ENCODE peak calls at places on chromosome 17, in five cellular contexts. K is iPS DF 6.9, D is thoracic aorta, H is tibial artery, U is neural progenitor cell. N is an unnamed sample.

GRCh38 chr17:30237296-30238002 is 2.0 kb upstream of the SLC6A4 start:
- DNase-seq in D (no peak), K (no peak), U (peak), H (no peak), N (no peak)

GRCh38 chr17:42050360-42051012 is at the start of gene C17orf113:
- DNase-seq in K (no peak), U (peak), H (peak), D (no peak), N (peak)

GRCh38 chr17:28533091-28533670 is 19.2 kb downstream of the UNC119 start:
- DNase-seq in D (no peak), K (no peak), H (no peak), U (no peak), N (no peak)

GRCh38 chr17:43772877-43773648 is 5.7 kb downstream of the DUSP3 start:
- DNase-seq in K (no peak), H (peak), D (peak), U (no peak), N (no peak)

GRCh38 chr17:81961087-81961514 is at the start of gene NOTUM:
- DNase-seq in U (peak), D (no peak), K (no peak), H (no peak), N (peak)

GRCh38 chr17:76250141-76250540 is 9.8 kb upstream of the RNF157 start:
- DNase-seq in K (no peak), D (no peak), H (no peak), U (no peak), N (no peak)

GRCh38 chr17:11330871-11331270 is 89.9 kb downstream of the SHISA6 start:
- DNase-seq in D (no peak), H (no peak), K (peak), U (peak), N (no peak)

GRCh38 chr17:67492824-67493490 is 115.9 kb downstream of the PITPNC1 start:
- DNase-seq in D (no peak), U (no peak), H (no peak), K (no peak), N (no peak)

GRCh38 chr17:28130455-28130854 is 88.0 kb downstream of the NLK start:
- DNase-seq in D (no peak), K (no peak), H (no peak), U (no peak), N (no peak)

GRCh38 chr17:64240741-64241347 is 22.2 kb downstream of the TEX2 start:
- DNase-seq in D (no peak), H (peak), U (peak), K (no peak), N (no peak)

GRCh38 chr17:51260960-51261958 is 913 bp downstream of the UTP18 start:
- DNase-seq in H (peak), U (peak), D (no peak), K (no peak), N (peak)

GRCh38 chr17:82619641-82620040 is 28.6 kb downstream of the WDR45B start:
- DNase-seq in U (no peak), D (no peak), K (no peak), H (no peak), N (no peak)

GRCh38 chr17:41593306-41594095 is 6.8 kb upstream of the KRT14 start:
- DNase-seq in U (no peak), K (no peak), H (no peak), D (no peak), N (no peak)

GRCh38 chr17:30000001-30000754 is 58.7 kb downstream of the EFCAB5 start:
- DNase-seq in D (no peak), U (no peak), H (no peak), K (no peak), N (no peak)

GRCh38 chr17:77842148-77842905 is 116.2 kb upstream of the TNRC6C start:
- DNase-seq in U (no peak), H (no peak), K (no peak), D (no peak), N (no peak)

GRCh38 chr17:20281860-20282259 is 185.5 kb downstream of the LGALS9B start:
- DNase-seq in U (no peak), D (no peak), H (peak), K (no peak), N (no peak)

GRCh38 chr17:28714281-28714680 is 2.6 kb upstream of the PROCA1 start:
- DNase-seq in K (no peak), D (no peak), U (no peak), H (no peak), N (no peak)

GRCh38 chr17:66996926-66997325 is 32.4 kb downstream of the CACNG4 start:
- DNase-seq in D (no peak), K (no peak), U (no peak), H (no peak), N (no peak)

GRCh38 chr17:81959362-81960129 is 1.4 kb downstream of the NOTUM start:
- DNase-seq in K (no peak), H (peak), D (no peak), U (peak), N (peak)

GRCh38 chr17:43780135-43780534 is at the start of gene CFAP97D1:
- DNase-seq in U (no peak), D (no peak), H (no peak), K (no peak), N (no peak)

GRCh38 chr17:71423871-71424546 is 696.8 kb upstream of the SOX9 start:
- DNase-seq in H (no peak), K (peak), D (no peak), U (no peak), N (no peak)

GRCh38 chr17:43033947-43034622 is 9.1 kb downstream of the RND2 start:
- DNase-seq in U (peak), K (no peak), H (no peak), D (no peak), N (peak)

GRCh38 chr17:48153711-48154642 is 46.4 kb downstream of the SNX11 start:
- DNase-seq in K (no peak), H (no peak), D (no peak), U (peak), N (peak)

GRCh38 chr17:3594056-3594810 is 15.0 kb downstream of the TRPV1 start:
- DNase-seq in K (no peak), D (no peak), H (no peak), U (no peak), N (no peak)

GRCh38 chr17:81418710-81419332 is 23.6 kb downstream of the BAHCC1 start:
- DNase-seq in K (no peak), U (no peak), H (no peak), D (no peak), N (no peak)

GRCh38 chr17:40617678-40618240 is 29.9 kb downstream of the SMARCE1 start:
- DNase-seq in D (no peak), H (peak), K (no peak), U (peak), N (no peak)

GRCh38 chr17:31444026-31444425 is 52.6 kb downstream of the RAB11FIP4 start:
- DNase-seq in H (no peak), D (no peak), K (no peak), U (no peak), N (no peak)

GRCh38 chr17:46989637-46990431 is 10.8 kb upstream of the RPRML start:
- DNase-seq in H (no peak), D (no peak), K (no peak), U (no peak), N (no peak)

GRCh38 chr17:62792122-62792800 is 15.9 kb downstream of the MARCHF10 start:
- DNase-seq in K (no peak), D (no peak), H (no peak), U (no peak), N (no peak)

DNA sequence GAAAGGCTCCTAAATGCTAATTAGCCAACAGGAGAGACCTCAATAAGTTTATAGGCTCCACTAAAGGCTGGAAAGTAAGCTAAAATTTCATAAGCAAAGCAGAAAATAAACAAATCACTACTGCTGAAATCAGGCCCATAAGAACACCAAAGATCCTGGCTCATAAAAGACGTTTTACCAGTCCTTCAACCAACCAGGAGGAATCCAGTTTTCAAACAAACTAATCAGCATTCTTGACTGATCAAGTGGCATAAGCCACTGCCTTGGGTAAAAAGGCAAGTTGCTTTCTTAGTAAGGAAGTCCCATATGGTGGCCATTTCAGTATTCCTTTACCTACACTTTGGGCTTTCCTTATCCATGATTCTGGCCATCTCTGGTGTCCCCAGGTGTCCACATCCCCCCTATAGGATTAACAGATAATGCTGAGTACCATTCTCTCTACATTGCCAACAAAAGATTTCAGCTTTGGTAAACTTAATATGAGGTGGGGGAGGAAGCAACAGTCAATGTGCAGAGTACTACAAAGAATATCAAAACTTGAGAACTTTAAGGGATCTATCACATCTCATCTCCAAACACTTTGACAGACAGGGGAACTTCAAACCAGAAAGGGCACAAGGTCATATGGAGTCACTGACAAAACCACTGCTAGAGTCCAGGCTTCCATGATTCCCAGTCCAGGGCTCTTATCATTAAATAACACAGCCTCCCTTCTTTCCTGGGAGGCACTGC is 1.3 kb downstream of the TOM1L2 start:
- DNase-seq in D (no peak), U (no peak), H (no peak), K (no peak), N (no peak)
- H3K4me3 ChIP-seq in D (peak), U (peak), H (peak), K (no peak), N (peak)

DNA sequence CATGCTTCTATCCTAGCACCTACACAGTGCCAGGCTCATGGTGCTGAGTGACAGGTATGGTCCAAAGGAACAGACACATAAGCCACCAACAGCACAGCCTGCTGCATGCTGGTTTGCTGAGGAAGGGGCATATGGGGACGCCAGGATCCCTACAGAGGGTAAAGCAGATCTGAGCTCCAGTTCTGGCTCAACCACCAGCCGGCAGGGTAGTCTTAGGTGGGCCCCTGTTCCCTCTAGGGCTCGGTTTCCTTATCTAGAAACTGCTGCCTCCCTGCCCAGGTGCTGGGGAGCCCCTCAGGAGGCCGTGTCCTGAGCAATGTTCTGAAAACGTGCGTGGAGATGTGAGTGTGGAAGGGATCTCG is 24.2 kb upstream of the MRPS23 start:
- DNase-seq in H (no peak), K (no peak), U (no peak), D (no peak), N (no peak)
- H3K4me3 ChIP-seq in H (peak), K (no peak), U (no peak), D (peak), N (no peak)

GRCh38 chr17:39461911-39462641 is 790 bp downstream of the CDK12 start:
- DNase-seq in D (no peak), U (no peak), H (peak), K (no peak), N (peak)
- H3K4me3 ChIP-seq in D (peak), U (peak), H (peak), K (peak), N (peak)

DNA sequence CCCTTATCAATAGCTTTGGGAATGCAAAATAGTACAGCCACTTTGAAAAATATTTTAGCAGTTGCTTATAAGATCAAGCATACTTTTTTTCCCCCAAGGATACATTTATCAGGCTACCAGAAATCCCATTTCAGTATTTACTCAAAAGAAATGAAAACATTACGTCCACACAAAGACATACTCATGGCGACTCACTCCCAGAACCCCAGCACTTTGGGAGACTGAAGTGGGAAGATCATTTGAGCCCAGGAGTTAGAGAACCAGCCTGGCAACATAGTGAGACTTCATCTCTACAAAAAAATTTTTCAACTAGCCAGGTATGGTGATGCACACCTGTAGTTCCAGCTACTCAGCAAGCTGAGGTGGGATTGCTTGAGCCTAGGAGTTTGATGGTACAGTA is 5.9 kb downstream of the SKA2 start:
- DNase-seq in U (no peak), H (no peak), D (no peak), K (no peak), N (no peak)
- H3K4me3 ChIP-seq in U (no peak), H (no peak), D (no peak), K (no peak), N (no peak)

DNA sequence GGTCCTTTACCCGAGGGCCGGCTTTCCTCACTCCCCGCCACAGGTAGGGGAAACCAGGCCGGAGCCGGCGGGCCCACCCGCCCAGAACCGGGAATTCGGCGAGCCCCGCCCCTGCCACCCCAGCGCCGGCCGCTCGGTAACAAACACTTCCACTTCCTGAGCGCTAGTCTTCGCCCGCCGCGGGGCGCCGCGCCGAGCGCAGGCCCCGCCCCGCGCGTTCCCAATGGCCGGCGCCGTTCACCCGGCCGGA is 224 bp upstream of the NHERF1 start:
- DNase-seq in U (no peak), D (no peak), H (no peak), K (no peak), N (no peak)
- H3K4me3 ChIP-seq in U (peak), D (peak), H (peak), K (peak), N (peak)

N was measured in HAP-1.